ENCODE peak calls at places on chromosomes 11 and 22, in eight cellular contexts. B is endothelial cell of umbilical vein, A is H1, V is IMR-90, D is prostate gland, O is A549, I is stomach, P is heart left ventricle. W is an unnamed sample.

GRCh38 chr11:80163011-80163410 is 722.2 kb upstream of the TENM4 start:
- DNase-seq in O (no peak), P (no peak), B (no peak), V (peak; percentile 25), A (no peak), D (no peak), I (no peak), W (peak; percentile 38)

GRCh38 chr11:66220566-66220935 is 47.9 kb upstream of the RAB1B start:
- DNase-seq in I (no peak), O (no peak), B (no peak), V (no peak), A (no peak), P (no peak), D (no peak), W (no peak)

GRCh38 chr11:130369713-130370112 is 55.0 kb upstream of the ZBTB44 start:
- DNase-seq in O (no peak), I (no peak), A (no peak), V (no peak), P (no peak), B (no peak), D (no peak), W (no peak)

GRCh38 chr22:23874871-23875270 is 17.2 kb downstream of the SLC2A11 start:
- DNase-seq in B (no peak), P (no peak), V (no peak), A (no peak), D (no peak), O (no peak), I (no peak), W (no peak)

GRCh38 chr11:61754534-61755482 is 2.4 kb downstream of the MYRF start:
- DNase-seq in O (no peak), P (no peak), I (peak; percentile 71), D (no peak), V (peak; percentile 54), A (no peak), B (no peak), W (no peak)

GRCh38 chr11:31676280-31676982 is 134.7 kb downstream of the PAX6 start:
- DNase-seq in O (no peak), I (no peak), B (no peak), V (no peak), A (no peak), D (no peak), P (no peak), W (no peak)

GRCh38 chr11:57761301-57762234 is at the start of gene CTNND1:
- DNase-seq in O (peak; percentile 98), D (peak; percentile 94), I (peak; percentile 89), P (peak; percentile 90), A (peak; percentile 71), B (peak; percentile 97), V (peak; percentile 98), W (peak; percentile 85)

GRCh38 chr11:69427337-69427736 is 54.1 kb upstream of the LINC01488 start:
- DNase-seq in O (no peak), I (no peak), P (no peak), D (no peak), A (no peak), B (no peak), V (no peak), W (no peak)

GRCh38 chr22:43252319-43252718 is 65.4 kb upstream of the TTLL12 start:
- DNase-seq in V (no peak), O (no peak), D (no peak), P (no peak), I (no peak), A (no peak), B (no peak), W (no peak)

GRCh38 chr11:32436751-32437405 is 1.5 kb upstream of the WT1 start:
- DNase-seq in D (no peak), V (no peak), O (no peak), A (peak; percentile 52), I (no peak), B (no peak), P (no peak), W (no peak)

GRCh38 chr11:42244376-42244775 is 784.9 kb upstream of the LRRC4C start:
- DNase-seq in D (no peak), B (no peak), A (no peak), P (no peak), I (no peak), O (no peak), V (no peak), W (no peak)

DNA sequence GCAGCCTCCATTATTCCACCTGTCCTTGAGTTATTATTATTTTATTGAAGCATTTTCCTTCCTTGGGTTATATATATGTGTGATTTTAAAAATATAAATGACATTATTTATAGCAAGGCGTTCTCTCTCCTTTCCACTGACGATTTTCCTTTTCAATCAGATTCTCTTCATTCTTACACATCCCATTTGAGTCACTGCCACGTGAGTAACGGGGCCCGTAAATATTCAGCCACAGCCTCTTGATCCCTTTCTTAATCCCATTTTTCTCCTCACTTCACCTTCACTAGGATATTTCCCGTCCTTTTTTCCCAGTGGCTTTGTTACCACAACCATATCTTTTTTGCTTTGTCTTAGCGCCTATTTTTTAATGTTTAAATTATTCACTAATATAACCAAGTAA is 396.2 kb downstream of the NTM start:
- DNase-seq in O (no peak), A (no peak), V (no peak), B (no peak), I (no peak), P (no peak), D (no peak), W (no peak)
- TF ChIP-seq POLR2A in O (no peak), A (no peak), V (no peak), B (no peak), I (no peak), P (no peak), D (no peak), W (no peak)

GRCh38 chr22:38482662-38483308 is 14.9 kb downstream of the KDELR3 start:
- DNase-seq in I (no peak), D (no peak), A (no peak), B (no peak), V (no peak), P (no peak), O (no peak), W (no peak)

GRCh38 chr22:38479096-38479840 is 11.4 kb downstream of the KDELR3 start:
- DNase-seq in V (no peak), P (no peak), A (no peak), I (no peak), O (no peak), D (no peak), B (no peak), W (no peak)

GRCh38 chr22:38484244-38484643 is 16.3 kb downstream of the KDELR3 start:
- DNase-seq in I (no peak), V (no peak), O (no peak), B (no peak), P (no peak), A (no peak), D (no peak), W (no peak)

GRCh38 chr22:38481162-38481870 is 13.4 kb downstream of the KDELR3 start:
- DNase-seq in A (no peak), D (no peak), O (no peak), I (no peak), P (no peak), V (no peak), B (no peak), W (no peak)

GRCh38 chr22:38481871-38482332 is 14.0 kb downstream of the KDELR3 start:
- DNase-seq in A (no peak), D (no peak), P (no peak), B (no peak), O (no peak), V (no peak), I (no peak), W (no peak)
- TF ChIP-seq POLR2A in A (no peak), D (no peak), P (no peak), B (peak; percentile 46), O (no peak), V (no peak), I (no peak), W (no peak)

GRCh38 chr22:20121856-20122415 is 4.9 kb upstream of the TRMT2A start:
- DNase-seq in B (no peak), D (no peak), O (no peak), A (no peak), P (no peak), I (no peak), V (no peak), W (no peak)
- TF ChIP-seq POLR2A in B (no peak), D (no peak), O (no peak), A (no peak), P (no peak), I (no peak), V (no peak), W (no peak)

DNA sequence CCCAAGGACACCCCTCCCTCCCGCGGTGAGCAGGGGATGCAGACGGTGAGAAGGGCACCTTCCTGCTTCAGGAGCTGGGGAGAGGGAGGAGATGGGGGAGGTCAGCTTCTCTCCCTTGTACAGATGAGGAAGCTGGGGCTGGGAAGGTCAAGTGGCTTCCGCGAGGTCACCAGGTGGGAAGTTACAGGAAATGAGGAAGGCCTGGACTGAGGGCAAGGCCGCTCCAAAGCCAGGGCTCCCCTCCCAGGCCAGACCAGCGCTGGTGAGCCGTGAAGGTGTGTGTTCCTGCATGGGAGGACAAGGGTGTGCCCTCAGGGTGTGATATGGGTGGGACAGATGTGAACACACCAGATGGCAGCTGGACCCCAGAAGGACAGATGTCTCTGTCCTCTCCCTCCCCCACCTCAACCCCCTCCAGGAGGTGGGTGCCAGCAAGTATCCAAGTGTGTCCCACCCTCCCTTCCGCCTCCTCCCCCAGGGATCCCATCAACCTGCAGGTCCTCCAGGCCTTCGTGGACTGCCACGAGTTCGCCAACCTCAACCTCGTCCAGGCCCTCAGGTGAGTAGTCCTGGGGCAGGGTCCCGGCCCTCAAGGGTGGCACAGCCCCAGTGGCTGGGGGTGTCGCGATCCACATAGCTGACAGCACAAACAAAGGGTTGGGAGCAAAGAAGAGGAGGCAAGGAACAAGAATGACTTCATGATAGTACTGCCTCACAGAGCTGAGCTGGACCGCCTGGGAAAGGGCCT is 16.6 kb downstream of the CYTH4 start:
- DNase-seq in V (no peak), D (no peak), B (no peak), A (no peak), P (no peak), I (no peak), O (no peak), W (no peak)
- TF ChIP-seq POLR2A in V (no peak), D (no peak), B (no peak), A (no peak), P (no peak), I (no peak), O (no peak), W (no peak)

DNA sequence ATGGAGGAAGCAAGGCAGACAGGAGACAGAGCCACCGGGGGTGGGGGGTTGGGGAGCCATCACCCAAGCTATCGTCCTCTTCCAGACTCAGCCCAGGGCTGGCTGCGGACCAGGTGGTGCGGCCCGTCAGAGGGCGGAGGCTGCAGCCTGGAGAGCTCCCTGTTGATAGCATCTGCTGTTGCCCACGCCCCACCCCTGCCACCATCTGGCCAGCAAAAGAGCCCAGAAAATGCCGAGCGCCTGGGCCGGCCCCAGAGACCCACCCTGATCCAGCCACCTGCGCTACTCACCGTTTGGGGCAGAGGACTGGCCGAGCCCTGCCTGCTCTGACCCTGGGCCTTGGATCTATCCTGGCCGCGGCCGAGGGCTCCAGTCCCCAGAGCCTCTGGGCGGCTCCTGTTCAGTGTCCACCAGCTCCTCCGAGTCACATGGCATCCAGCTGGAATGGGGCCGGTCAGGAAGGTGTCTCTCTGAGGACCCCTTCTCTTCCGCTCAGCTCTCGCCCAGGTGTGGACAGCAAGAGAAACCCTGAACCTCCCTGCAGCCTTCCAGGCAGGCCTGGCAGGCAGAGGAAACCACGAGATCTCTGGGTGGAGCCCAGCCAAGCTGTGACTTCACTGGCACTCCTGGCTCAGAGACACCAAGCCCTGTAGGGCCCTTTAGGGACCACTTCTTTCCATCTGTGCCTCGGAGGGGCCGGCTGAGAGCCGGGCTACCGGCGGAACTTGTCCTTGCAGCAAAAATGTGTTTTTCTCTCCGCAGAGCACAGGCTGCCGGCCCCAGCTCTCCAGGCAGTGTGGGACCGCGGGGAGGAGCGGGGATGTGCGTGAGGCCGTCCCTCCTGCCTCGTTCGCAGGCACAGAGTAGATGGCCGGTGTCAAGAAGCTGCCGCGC is at the start of gene MRGPRE:
- DNase-seq in O (no peak), V (no peak), A (no peak), D (no peak), B (no peak), P (peak; percentile 36), I (no peak), W (no peak)
- TF ChIP-seq POLR2A in O (no peak), V (no peak), A (no peak), D (no peak), B (no peak), P (no peak), I (no peak), W (no peak)